ENCODE peak calls at places on chromosome 7, in four cellular contexts. E is fibroblast of lung, I is HCT116, P is A673. U is an unnamed sample. For H3K4me1, the result is how much of the 10 kb centered on the place peaks cover.

GRCh38 chr7:35424869-35425495 is 171.1 kb upstream of the TBX20 start:
- DNase-seq in E (peak), I (peak), P (peak), U (peak)

GRCh38 chr7:74057987-74058386 is 25.6 kb upstream of the LIMK1 start:
- DNase-seq in E (no peak), I (no peak), P (no peak), U (no peak)

GRCh38 chr7:155425011-155425340 is 33.0 kb upstream of the EN2 start:
- DNase-seq in E (no peak), I (no peak), P (no peak), U (no peak)

GRCh38 chr7:30977222-30977621 is 13.5 kb downstream of the GHRHR start:
- DNase-seq in E (no peak), I (no peak), P (no peak), U (no peak)

GRCh38 chr7:51521054-51521453 is 204.4 kb upstream of the COBL start:
- DNase-seq in E (no peak), I (no peak), P (no peak), U (no peak)

GRCh38 chr7:105779856-105780815 is 96.3 kb downstream of the ATXN7L1 start:
- DNase-seq in E (no peak), I (no peak), P (peak), U (no peak)

GRCh38 chr7:84022686-84023308 is 171.8 kb downstream of the SEMA3A start:
- DNase-seq in E (peak), I (no peak), P (no peak), U (peak)

GRCh38 chr7:143375298-143376034 is 5.7 kb upstream of the ZYX start:
- DNase-seq in E (no peak), I (no peak), P (no peak), U (no peak)

GRCh38 chr7:7977774-7978173 is 9.2 kb downstream of the GLCCI1 start:
- DNase-seq in E (peak), I (no peak), P (no peak), U (no peak)

GRCh38 chr7:159136846-159137245 is 7.8 kb downstream of the VIPR2 start:
- DNase-seq in E (no peak), I (no peak), P (no peak), U (no peak)

GRCh38 chr7:48421357-48421756 is 250.1 kb downstream of the ABCA13 start:
- DNase-seq in E (peak), I (no peak), P (no peak), U (peak)

GRCh38 chr7:96388166-96388565 is 66.3 kb upstream of the SLC25A13 start:
- DNase-seq in E (peak), I (no peak), P (no peak), U (peak)

GRCh38 chr7:102097601-102098161 is 189.0 kb upstream of the SH2B2 start:
- DNase-seq in E (no peak), I (peak), P (no peak), U (no peak)

GRCh38 chr7:39838326-39838725 is 111.7 kb upstream of the CDK13 start:
- DNase-seq in E (peak), I (peak), P (no peak), U (peak)

GRCh38 chr7:130987092-130987491 is 253.1 kb upstream of the KLF14 start:
- DNase-seq in E (peak), I (no peak), P (no peak), U (peak)

GRCh38 chr7:55546826-55547225 is 25.5 kb downstream of the VOPP1 start:
- DNase-seq in E (peak), I (peak), P (peak), U (peak)

GRCh38 chr7:23357190-23358093 is 58.3 kb downstream of the MALSU1 start:
- DNase-seq in E (peak), I (peak), P (peak), U (peak)

GRCh38 chr7:74187915-74188675 is 13.9 kb downstream of the EIF4H start:
- DNase-seq in E (peak), I (no peak), P (peak), U (peak)

GRCh38 chr7:78176186-78176585 is 377.6 kb downstream of the PHTF2 start:
- DNase-seq in E (peak), I (no peak), P (peak), U (no peak)

GRCh38 chr7:37117261-37117660 is 331.4 kb downstream of the ELMO1 start:
- DNase-seq in E (no peak), I (no peak), P (no peak), U (no peak)

GRCh38 chr7:107528461-107528860 is 35.3 kb downstream of the COG5 start:
- DNase-seq in E (peak), I (no peak), P (no peak), U (peak)
- H3K4me1 ChIP-seq in E (under half), I (under half), P (under half), U (under half)

DNA sequence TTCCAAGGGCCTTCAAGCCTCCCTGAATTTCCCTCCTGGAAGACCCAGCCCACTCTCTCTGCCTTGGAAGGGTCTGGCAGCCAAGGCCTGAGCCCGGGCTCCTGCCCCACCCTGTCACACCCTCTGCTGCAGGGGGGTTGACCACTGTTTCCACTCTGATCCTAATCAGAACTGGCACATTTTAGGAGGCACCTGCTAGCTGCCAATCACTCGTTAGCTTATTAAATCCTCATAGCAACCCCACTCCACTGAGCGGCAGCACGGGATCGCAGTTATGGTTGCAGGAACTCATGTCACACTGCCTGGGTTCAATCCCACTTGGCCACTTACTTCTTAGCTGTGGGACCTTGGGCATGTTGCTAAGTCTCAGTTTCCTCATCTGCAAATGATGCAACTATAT is 12.9 kb downstream of the HSPB1 start:
- DNase-seq in E (no peak), I (no peak), P (no peak), U (no peak)
- TF ChIP-seq CTCF in E (no peak), I (no peak), P (no peak), U (no peak)

DNA sequence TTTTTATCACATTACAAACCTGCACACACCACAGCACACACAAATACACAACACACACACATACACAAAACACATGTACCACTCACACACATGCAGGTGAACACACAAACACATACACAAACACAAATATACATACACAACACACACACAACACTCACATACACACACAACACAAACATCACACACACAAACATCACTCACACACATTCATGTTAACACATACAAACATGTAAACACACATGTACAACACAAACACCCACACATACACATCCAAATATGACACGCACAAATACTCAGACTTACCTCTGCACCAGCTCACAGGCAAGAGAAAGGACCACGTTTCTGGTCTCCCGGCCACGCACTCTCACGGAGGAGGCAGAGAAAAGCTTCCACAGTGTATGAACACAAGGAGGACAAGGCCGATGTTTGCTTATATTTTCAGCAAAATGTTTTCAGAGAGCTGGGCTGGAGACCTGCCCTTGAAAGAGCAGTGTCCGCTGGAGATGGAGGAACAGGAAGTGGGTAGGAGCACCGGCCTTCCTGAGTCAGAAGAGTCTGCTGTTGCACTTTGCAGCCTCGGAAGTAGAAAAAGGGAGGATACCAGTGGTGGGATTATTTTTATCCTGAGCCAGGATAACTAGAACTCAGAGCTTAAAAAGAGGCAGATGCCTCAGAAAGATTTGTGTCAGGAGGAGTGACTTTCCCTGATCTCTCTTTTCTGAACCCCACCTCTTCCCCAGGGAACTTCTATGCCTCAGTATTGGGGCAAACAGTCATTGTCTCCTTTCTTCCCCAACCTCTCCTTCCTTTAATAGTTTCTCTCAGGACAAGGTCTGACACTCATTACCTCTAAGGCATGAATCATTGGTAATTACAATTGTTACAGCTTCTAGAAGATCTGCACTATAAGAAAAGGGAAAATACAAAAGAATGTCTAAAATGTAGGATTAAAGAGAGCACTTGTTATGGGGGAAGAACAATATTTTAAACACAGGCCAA is at the start of gene GIMAP6:
- DNase-seq in E (no peak), I (no peak), P (no peak), U (no peak)
- H3K27ac ChIP-seq in E (no peak), I (no peak), P (no peak), U (no peak)

GRCh38 chr7:149883049-149883439 is 9.3 kb downstream of the ATP6V0E2 start:
- DNase-seq in E (no peak), I (no peak), P (no peak), U (no peak)

GRCh38 chr7:149879801-149880738 is 6.3 kb downstream of the ATP6V0E2 start:
- DNase-seq in E (no peak), I (no peak), P (no peak), U (no peak)

GRCh38 chr7:149880871-149881301 is 7.1 kb downstream of the ATP6V0E2 start:
- DNase-seq in E (no peak), I (no peak), P (no peak), U (no peak)

GRCh38 chr7:149882264-149883048 is 8.7 kb downstream of the ATP6V0E2 start:
- DNase-seq in E (peak), I (no peak), P (no peak), U (no peak)

DNA sequence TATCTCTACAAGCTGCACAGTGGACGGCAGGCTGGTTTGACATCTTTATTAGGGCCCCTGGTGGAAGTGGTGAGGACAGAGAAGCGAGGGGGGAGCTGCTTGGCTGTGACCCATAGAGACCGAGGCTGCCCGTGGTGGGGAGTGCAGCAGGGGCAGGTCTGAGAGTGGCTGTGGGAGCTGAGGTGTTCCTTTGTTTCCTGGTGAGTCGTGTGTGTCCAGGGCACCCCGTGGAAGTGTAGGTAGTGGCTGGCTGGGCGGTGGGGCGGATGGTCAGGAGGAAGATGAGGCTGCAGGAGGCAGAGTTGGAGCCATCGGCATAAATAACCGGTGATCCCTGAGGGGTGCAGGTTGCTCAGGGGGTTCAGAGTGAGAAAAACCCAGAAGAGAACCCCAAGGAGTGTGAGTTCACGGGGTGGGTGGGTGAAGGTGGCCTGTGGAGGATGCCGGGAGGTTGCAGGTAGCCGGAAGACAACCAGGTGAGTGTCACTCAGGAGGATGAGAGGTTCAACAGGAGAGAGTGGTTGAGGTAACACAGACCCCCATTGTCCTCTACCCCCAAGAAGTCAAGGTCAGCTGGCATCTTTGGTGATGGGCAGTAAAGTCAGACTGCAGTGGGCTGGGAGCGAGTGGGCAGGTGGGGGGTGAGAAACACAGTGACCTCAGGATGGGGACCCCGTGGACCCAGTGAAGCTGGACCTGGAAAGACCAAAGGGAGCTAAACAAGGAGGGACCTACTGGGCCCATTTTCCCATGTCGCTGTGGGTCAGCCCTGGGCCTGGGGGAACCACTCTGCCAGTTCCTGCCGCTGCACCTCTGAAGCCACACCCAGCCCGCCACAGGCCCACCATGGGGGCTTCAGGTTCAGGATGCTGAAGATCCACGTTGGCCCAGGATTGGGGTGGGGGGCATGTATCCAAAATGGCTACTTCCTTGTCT is 7.8 kb downstream of the ATP6V0E2 start:
- DNase-seq in E (no peak), I (no peak), P (no peak), U (no peak)
- H3K4me1 ChIP-seq in E (under half), I (under half), P (under half), U (under half)

GRCh38 chr7:44123190-44124003 is at the start of gene POLD2:
- DNase-seq in E (peak), I (peak), P (peak), U (peak)
- TF ChIP-seq CTCF in E (no peak), I (no peak), P (no peak), U (no peak)

GRCh38 chr7:124909808-124910207 is 19.8 kb downstream of the POT1 start:
- DNase-seq in E (no peak), I (no peak), P (no peak), U (no peak)
- H3K27ac ChIP-seq in E (no peak), I (no peak), P (no peak), U (no peak)

GRCh38 chr7:122886357-122887081 is at the start of gene CADPS2:
- DNase-seq in E (peak), I (peak), P (peak), U (peak)

GRCh38 chr7:122887848-122888247 is 1.6 kb upstream of the CADPS2 start:
- DNase-seq in E (no peak), I (no peak), P (no peak), U (no peak)

GRCh38 chr7:122884186-122884585 is 2.1 kb downstream of the CADPS2 start:
- DNase-seq in E (no peak), I (no peak), P (no peak), U (peak)

GRCh38 chr7:122887198-122887597 is 938 bp upstream of the CADPS2 start:
- DNase-seq in E (peak), I (peak), P (peak), U (peak)

GRCh38 chr7:122885583-122886356 is 490 bp downstream of the CADPS2 start:
- DNase-seq in E (peak), I (no peak), P (peak), U (peak)
- H3K4me1 ChIP-seq in E (under half), I (under half), P (under half), U (under half)

DNA sequence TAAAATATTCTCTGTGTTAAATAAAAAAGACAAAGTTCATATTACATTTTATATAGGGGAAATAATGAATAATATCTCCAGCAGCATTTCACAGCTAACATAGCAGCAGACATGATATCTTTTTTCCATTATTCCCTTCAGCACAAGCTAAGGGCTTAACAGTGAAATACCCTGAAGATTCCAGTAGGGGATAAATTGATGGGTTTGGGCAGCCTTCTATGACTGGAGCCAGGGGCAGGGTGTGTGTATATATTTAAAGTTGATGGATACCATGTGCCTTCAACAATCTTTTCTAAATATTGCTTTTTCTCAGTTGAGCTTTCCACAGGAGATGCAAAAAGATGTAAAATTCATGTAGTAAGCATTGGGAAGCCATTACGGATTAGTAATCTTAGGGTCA is 151.2 kb downstream of the MAGI2 start:
- DNase-seq in E (no peak), I (no peak), P (no peak), U (no peak)
- TF ChIP-seq CTCF in E (no peak), I (no peak), P (no peak), U (no peak)